ENCODE peak calls at places on chromosomes 2 and 18, in nine cellular contexts. One of them, this sample, is unnamed.

GRCh38 chr2:31138037-31138962 is at the start of gene GALNT14:
- DNase-seq in NCI-H82: peak
- DNase-seq in stimulated activated CD8-positive, alpha-beta memory T cell treated with anti-CD3 and anti-CD28 coated beads, Interleukin-2, amount 100 ng/mL, for 1 hour: no peak
- DNase-seq in NCI-H774: peak
- DNase-seq in NCI-H2171 treated with DMSO at 0.1 percent for 48 hours: no peak
- DNase-seq in GOT3: no peak
- DNase-seq in GM04504: no peak
- DNase-seq in KBM-7: peak
- DNase-seq in NAMALWA: peak
- DNase-seq in this sample: peak

GRCh38 chr2:66862871-66863650 is 428.1 kb downstream of the MEIS1 start:
- DNase-seq in NCI-H82: no peak
- DNase-seq in stimulated activated CD8-positive, alpha-beta memory T cell treated with anti-CD3 and anti-CD28 coated beads, Interleukin-2, amount 100 ng/mL, for 1 hour: no peak
- DNase-seq in NCI-H774: no peak
- DNase-seq in NCI-H2171 treated with DMSO at 0.1 percent for 48 hours: no peak
- DNase-seq in GOT3: no peak
- DNase-seq in GM04504: no peak
- DNase-seq in KBM-7: no peak
- DNase-seq in NAMALWA: no peak
- DNase-seq in this sample: no peak

GRCh38 chr2:26970244-26970927 is at the start of gene MAPRE3:
- DNase-seq in NCI-H82: peak
- DNase-seq in stimulated activated CD8-positive, alpha-beta memory T cell treated with anti-CD3 and anti-CD28 coated beads, Interleukin-2, amount 100 ng/mL, for 1 hour: peak
- DNase-seq in NCI-H774: peak
- DNase-seq in NCI-H2171 treated with DMSO at 0.1 percent for 48 hours: peak
- DNase-seq in GOT3: peak
- DNase-seq in GM04504: peak
- DNase-seq in KBM-7: peak
- DNase-seq in NAMALWA: peak
- DNase-seq in this sample: peak

GRCh38 chr2:84882775-84883550 is 2.1 kb upstream of the TRABD2A start:
- DNase-seq in NCI-H82: no peak
- DNase-seq in stimulated activated CD8-positive, alpha-beta memory T cell treated with anti-CD3 and anti-CD28 coated beads, Interleukin-2, amount 100 ng/mL, for 1 hour: no peak
- DNase-seq in NCI-H774: no peak
- DNase-seq in NCI-H2171 treated with DMSO at 0.1 percent for 48 hours: no peak
- DNase-seq in GOT3: no peak
- DNase-seq in GM04504: no peak
- DNase-seq in KBM-7: no peak
- DNase-seq in NAMALWA: no peak
- DNase-seq in this sample: no peak

GRCh38 chr2:240987588-240987987 is 10.8 kb upstream of the SNED1 start:
- DNase-seq in NCI-H82: no peak
- DNase-seq in stimulated activated CD8-positive, alpha-beta memory T cell treated with anti-CD3 and anti-CD28 coated beads, Interleukin-2, amount 100 ng/mL, for 1 hour: no peak
- DNase-seq in NCI-H774: no peak
- DNase-seq in NCI-H2171 treated with DMSO at 0.1 percent for 48 hours: no peak
- DNase-seq in GOT3: no peak
- DNase-seq in GM04504: no peak
- DNase-seq in KBM-7: no peak
- DNase-seq in NAMALWA: no peak
- DNase-seq in this sample: no peak

GRCh38 chr2:97911210-97911921 is 84.4 kb downstream of the TMEM131 start:
- DNase-seq in NCI-H82: no peak
- DNase-seq in stimulated activated CD8-positive, alpha-beta memory T cell treated with anti-CD3 and anti-CD28 coated beads, Interleukin-2, amount 100 ng/mL, for 1 hour: no peak
- DNase-seq in NCI-H774: no peak
- DNase-seq in NCI-H2171 treated with DMSO at 0.1 percent for 48 hours: no peak
- DNase-seq in GOT3: no peak
- DNase-seq in GM04504: no peak
- DNase-seq in KBM-7: peak
- DNase-seq in NAMALWA: peak
- DNase-seq in this sample: no peak

GRCh38 chr2:24359701-24360049 is 661 bp downstream of the ITSN2 start:
- DNase-seq in NCI-H82: peak
- DNase-seq in stimulated activated CD8-positive, alpha-beta memory T cell treated with anti-CD3 and anti-CD28 coated beads, Interleukin-2, amount 100 ng/mL, for 1 hour: no peak
- DNase-seq in NCI-H774: peak
- DNase-seq in NCI-H2171 treated with DMSO at 0.1 percent for 48 hours: peak
- DNase-seq in GOT3: no peak
- DNase-seq in GM04504: no peak
- DNase-seq in KBM-7: no peak
- DNase-seq in NAMALWA: peak
- DNase-seq in this sample: peak

GRCh38 chr2:218002792-218003191 is at the start of gene TNS1:
- DNase-seq in NCI-H82: peak
- DNase-seq in stimulated activated CD8-positive, alpha-beta memory T cell treated with anti-CD3 and anti-CD28 coated beads, Interleukin-2, amount 100 ng/mL, for 1 hour: no peak
- DNase-seq in NCI-H774: no peak
- DNase-seq in NCI-H2171 treated with DMSO at 0.1 percent for 48 hours: peak
- DNase-seq in GOT3: no peak
- DNase-seq in GM04504: no peak
- DNase-seq in KBM-7: no peak
- DNase-seq in NAMALWA: no peak
- DNase-seq in this sample: no peak

GRCh38 chr2:226215902-226216503 is 583.6 kb downstream of the IRS1 start:
- DNase-seq in NCI-H82: peak
- DNase-seq in stimulated activated CD8-positive, alpha-beta memory T cell treated with anti-CD3 and anti-CD28 coated beads, Interleukin-2, amount 100 ng/mL, for 1 hour: no peak
- DNase-seq in NCI-H774: peak
- DNase-seq in NCI-H2171 treated with DMSO at 0.1 percent for 48 hours: peak
- DNase-seq in GOT3: no peak
- DNase-seq in GM04504: peak
- DNase-seq in KBM-7: peak
- DNase-seq in NAMALWA: peak
- DNase-seq in this sample: peak

GRCh38 chr2:122031544-122032263 is 276.3 kb downstream of the TSN start:
- DNase-seq in NCI-H82: peak
- DNase-seq in stimulated activated CD8-positive, alpha-beta memory T cell treated with anti-CD3 and anti-CD28 coated beads, Interleukin-2, amount 100 ng/mL, for 1 hour: no peak
- DNase-seq in NCI-H774: no peak
- DNase-seq in NCI-H2171 treated with DMSO at 0.1 percent for 48 hours: no peak
- DNase-seq in GOT3: no peak
- DNase-seq in GM04504: no peak
- DNase-seq in KBM-7: peak
- DNase-seq in NAMALWA: no peak
- DNase-seq in this sample: peak

GRCh38 chr18:44520981-44521672 is 159.6 kb upstream of the SETBP1 start:
- DNase-seq in NCI-H82: no peak
- DNase-seq in stimulated activated CD8-positive, alpha-beta memory T cell treated with anti-CD3 and anti-CD28 coated beads, Interleukin-2, amount 100 ng/mL, for 1 hour: no peak
- DNase-seq in NCI-H774: no peak
- DNase-seq in NCI-H2171 treated with DMSO at 0.1 percent for 48 hours: peak
- DNase-seq in GOT3: no peak
- DNase-seq in GM04504: no peak
- DNase-seq in KBM-7: no peak
- DNase-seq in NAMALWA: no peak
- DNase-seq in this sample: peak

GRCh38 chr2:19543271-19544019 is 185.0 kb upstream of the OSR1 start:
- DNase-seq in NCI-H82: no peak
- DNase-seq in stimulated activated CD8-positive, alpha-beta memory T cell treated with anti-CD3 and anti-CD28 coated beads, Interleukin-2, amount 100 ng/mL, for 1 hour: no peak
- DNase-seq in NCI-H774: no peak
- DNase-seq in NCI-H2171 treated with DMSO at 0.1 percent for 48 hours: no peak
- DNase-seq in GOT3: no peak
- DNase-seq in GM04504: no peak
- DNase-seq in KBM-7: no peak
- DNase-seq in NAMALWA: no peak
- DNase-seq in this sample: no peak

GRCh38 chr2:54582987-54583386 is 126.9 kb downstream of the SPTBN1 start:
- DNase-seq in NCI-H82: peak
- DNase-seq in stimulated activated CD8-positive, alpha-beta memory T cell treated with anti-CD3 and anti-CD28 coated beads, Interleukin-2, amount 100 ng/mL, for 1 hour: no peak
- DNase-seq in NCI-H774: no peak
- DNase-seq in NCI-H2171 treated with DMSO at 0.1 percent for 48 hours: no peak
- DNase-seq in GOT3: no peak
- DNase-seq in GM04504: no peak
- DNase-seq in KBM-7: no peak
- DNase-seq in NAMALWA: no peak
- DNase-seq in this sample: peak

GRCh38 chr2:67323209-67323991 is 73.7 kb upstream of the ETAA1 start:
- DNase-seq in NCI-H82: peak
- DNase-seq in stimulated activated CD8-positive, alpha-beta memory T cell treated with anti-CD3 and anti-CD28 coated beads, Interleukin-2, amount 100 ng/mL, for 1 hour: no peak
- DNase-seq in NCI-H774: no peak
- DNase-seq in NCI-H2171 treated with DMSO at 0.1 percent for 48 hours: peak
- DNase-seq in GOT3: no peak
- DNase-seq in GM04504: no peak
- DNase-seq in KBM-7: no peak
- DNase-seq in NAMALWA: no peak
- DNase-seq in this sample: peak

GRCh38 chr2:85437488-85438290 is 19.2 kb downstream of the SH2D6 start:
- DNase-seq in NCI-H82: peak
- DNase-seq in stimulated activated CD8-positive, alpha-beta memory T cell treated with anti-CD3 and anti-CD28 coated beads, Interleukin-2, amount 100 ng/mL, for 1 hour: peak
- DNase-seq in NCI-H774: peak
- DNase-seq in NCI-H2171 treated with DMSO at 0.1 percent for 48 hours: peak
- DNase-seq in GOT3: peak
- DNase-seq in GM04504: no peak
- DNase-seq in KBM-7: peak
- DNase-seq in NAMALWA: peak
- DNase-seq in this sample: peak

GRCh38 chr2:61185329-61185728 is 23.3 kb downstream of the C2orf74 start:
- DNase-seq in NCI-H82: no peak
- DNase-seq in stimulated activated CD8-positive, alpha-beta memory T cell treated with anti-CD3 and anti-CD28 coated beads, Interleukin-2, amount 100 ng/mL, for 1 hour: no peak
- DNase-seq in NCI-H774: no peak
- DNase-seq in NCI-H2171 treated with DMSO at 0.1 percent for 48 hours: no peak
- DNase-seq in GOT3: no peak
- DNase-seq in GM04504: no peak
- DNase-seq in KBM-7: no peak
- DNase-seq in NAMALWA: no peak
- DNase-seq in this sample: no peak